ENCODE peak calls at places on chromosomes 3 and 15, in five cellular contexts. One of them, this sample, is unnamed.

GRCh38 chr3:126360714-126361060 is 3.5 kb upstream of the KLF15 start:
- DNase-seq in tibial artery: peak
- DNase-seq in coronary artery: no peak
- DNase-seq in right cardiac atrium: no peak
- DNase-seq in bronchial epithelial cell: no peak
- DNase-seq in this sample: no peak

GRCh38 chr3:88773766-88774165 is 333.7 kb upstream of the EPHA3 start:
- DNase-seq in right cardiac atrium: no peak
- DNase-seq in bronchial epithelial cell: peak
- DNase-seq in tibial artery: no peak
- DNase-seq in coronary artery: no peak
- DNase-seq in this sample: no peak

GRCh38 chr15:80167936-80168335 is 15.1 kb downstream of the FAH start:
- DNase-seq in bronchial epithelial cell: no peak
- DNase-seq in coronary artery: no peak
- DNase-seq in right cardiac atrium: no peak
- DNase-seq in tibial artery: no peak
- DNase-seq in this sample: no peak

GRCh38 chr15:36479200-36479896 is 100.1 kb upstream of the CDIN1 start:
- DNase-seq in right cardiac atrium: no peak
- DNase-seq in tibial artery: no peak
- DNase-seq in bronchial epithelial cell: peak
- DNase-seq in coronary artery: no peak
- DNase-seq in this sample: no peak

GRCh38 chr3:32951410-32951811 is at the start of gene CCR4:
- DNase-seq in right cardiac atrium: no peak
- DNase-seq in coronary artery: no peak
- DNase-seq in tibial artery: no peak
- DNase-seq in bronchial epithelial cell: no peak
- DNase-seq in this sample: no peak

GRCh38 chr3:132180337-132180791 is 136.8 kb upstream of the ACP3 start:
- DNase-seq in right cardiac atrium: no peak
- DNase-seq in bronchial epithelial cell: peak
- DNase-seq in coronary artery: no peak
- DNase-seq in tibial artery: no peak
- DNase-seq in this sample: peak

GRCh38 chr3:114120211-114120610 is 58.6 kb downstream of the DRD3 start:
- DNase-seq in tibial artery: no peak
- DNase-seq in bronchial epithelial cell: no peak
- DNase-seq in right cardiac atrium: no peak
- DNase-seq in coronary artery: no peak
- DNase-seq in this sample: no peak

GRCh38 chr3:140568842-140569520 is 108.9 kb upstream of the TRIM42 start:
- DNase-seq in tibial artery: no peak
- DNase-seq in bronchial epithelial cell: no peak
- DNase-seq in right cardiac atrium: peak
- DNase-seq in coronary artery: no peak
- DNase-seq in this sample: peak

GRCh38 chr3:14175383-14176037 is 2.9 kb downstream of the XPC start:
- DNase-seq in bronchial epithelial cell: no peak
- DNase-seq in tibial artery: no peak
- DNase-seq in coronary artery: no peak
- DNase-seq in right cardiac atrium: no peak
- DNase-seq in this sample: no peak

GRCh38 chr3:111733856-111734255 is 125.2 kb upstream of the PHLDB2 start:
- DNase-seq in tibial artery: no peak
- DNase-seq in bronchial epithelial cell: no peak
- DNase-seq in right cardiac atrium: no peak
- DNase-seq in coronary artery: no peak
- DNase-seq in this sample: no peak

GRCh38 chr3:46542801-46543201 is 23.3 kb downstream of the LRRC2 start:
- DNase-seq in right cardiac atrium: no peak
- DNase-seq in tibial artery: no peak
- DNase-seq in coronary artery: no peak
- DNase-seq in bronchial epithelial cell: no peak
- DNase-seq in this sample: peak

GRCh38 chr3:28328188-28329151 is 20.1 kb upstream of the ZCWPW2 start:
- DNase-seq in coronary artery: no peak
- DNase-seq in right cardiac atrium: no peak
- DNase-seq in tibial artery: no peak
- DNase-seq in bronchial epithelial cell: peak
- DNase-seq in this sample: no peak

GRCh38 chr3:38327335-38328009 is 19.1 kb upstream of the XYLB start:
- DNase-seq in right cardiac atrium: no peak
- DNase-seq in tibial artery: no peak
- DNase-seq in coronary artery: no peak
- DNase-seq in bronchial epithelial cell: peak
- DNase-seq in this sample: no peak

GRCh38 chr3:183229177-183229576 is 23.9 kb upstream of the B3GNT5 start:
- DNase-seq in tibial artery: no peak
- DNase-seq in right cardiac atrium: no peak
- DNase-seq in coronary artery: no peak
- DNase-seq in bronchial epithelial cell: no peak
- DNase-seq in this sample: no peak

GRCh38 chr3:151426337-151426648 is 34.6 kb downstream of the IGSF10 start:
- DNase-seq in coronary artery: no peak
- DNase-seq in right cardiac atrium: no peak
- DNase-seq in tibial artery: no peak
- DNase-seq in bronchial epithelial cell: no peak
- DNase-seq in this sample: no peak

GRCh38 chr3:172622916-172623700 is 87.8 kb downstream of the NCEH1 start:
- DNase-seq in coronary artery: no peak
- DNase-seq in right cardiac atrium: no peak
- DNase-seq in bronchial epithelial cell: peak
- DNase-seq in tibial artery: no peak
- DNase-seq in this sample: peak

GRCh38 chr3:1082024-1082633 is 10.7 kb upstream of the CNTN6 start:
- DNase-seq in bronchial epithelial cell: peak
- DNase-seq in tibial artery: peak
- DNase-seq in coronary artery: no peak
- DNase-seq in right cardiac atrium: peak
- DNase-seq in this sample: peak

GRCh38 chr3:42819351-42819965 is 10.2 kb downstream of the ACKR2 start:
- DNase-seq in coronary artery: no peak
- DNase-seq in right cardiac atrium: no peak
- DNase-seq in tibial artery: no peak
- DNase-seq in bronchial epithelial cell: peak
- DNase-seq in this sample: peak

GRCh38 chr3:176275113-176275512 is 922.2 kb downstream of the TBL1XR1 start:
- DNase-seq in tibial artery: no peak
- DNase-seq in right cardiac atrium: no peak
- DNase-seq in coronary artery: no peak
- DNase-seq in bronchial epithelial cell: no peak
- DNase-seq in this sample: no peak

GRCh38 chr15:52071570-52071969 is 41.0 kb downstream of the BCL2L10 start:
- DNase-seq in right cardiac atrium: no peak
- DNase-seq in bronchial epithelial cell: peak
- DNase-seq in tibial artery: no peak
- DNase-seq in coronary artery: no peak
- DNase-seq in this sample: peak

GRCh38 chr3:29447946-29448632 is 167.2 kb downstream of the RBMS3 start:
- DNase-seq in tibial artery: no peak
- DNase-seq in right cardiac atrium: no peak
- DNase-seq in bronchial epithelial cell: peak
- DNase-seq in coronary artery: no peak
- DNase-seq in this sample: no peak

GRCh38 chr3:169020371-169020770 is 643.1 kb downstream of the MECOM start:
- DNase-seq in right cardiac atrium: no peak
- DNase-seq in tibial artery: no peak
- DNase-seq in coronary artery: no peak
- DNase-seq in bronchial epithelial cell: peak
- DNase-seq in this sample: no peak

GRCh38 chr15:83697716-83698115 is 43.8 kb downstream of the ADAMTSL3 start:
- DNase-seq in bronchial epithelial cell: no peak
- DNase-seq in coronary artery: no peak
- DNase-seq in tibial artery: no peak
- DNase-seq in right cardiac atrium: no peak
- DNase-seq in this sample: no peak

GRCh38 chr3:125186261-125186770 is 26.2 kb downstream of the SLC12A8 start:
- DNase-seq in right cardiac atrium: no peak
- DNase-seq in bronchial epithelial cell: no peak
- DNase-seq in coronary artery: no peak
- DNase-seq in tibial artery: no peak
- DNase-seq in this sample: peak

GRCh38 chr15:50907866-50908208 is 646 bp upstream of the AP4E1 start:
- DNase-seq in bronchial epithelial cell: peak
- DNase-seq in tibial artery: no peak
- DNase-seq in coronary artery: no peak
- DNase-seq in right cardiac atrium: no peak
- DNase-seq in this sample: peak

GRCh38 chr3:56940331-56940730 is 120.1 kb upstream of the SPATA12 start:
- DNase-seq in tibial artery: no peak
- DNase-seq in right cardiac atrium: no peak
- DNase-seq in coronary artery: no peak
- DNase-seq in bronchial epithelial cell: no peak
- DNase-seq in this sample: no peak

GRCh38 chr15:87626835-87627234 is 629.7 kb downstream of the NTRK3 start:
- DNase-seq in coronary artery: no peak
- DNase-seq in bronchial epithelial cell: no peak
- DNase-seq in tibial artery: no peak
- DNase-seq in right cardiac atrium: no peak
- DNase-seq in this sample: no peak

GRCh38 chr3:177781686-177782161 is 584.4 kb upstream of the TBL1XR1 start:
- DNase-seq in right cardiac atrium: peak
- DNase-seq in coronary artery: peak
- DNase-seq in tibial artery: peak
- DNase-seq in bronchial epithelial cell: no peak
- DNase-seq in this sample: peak

GRCh38 chr3:31634485-31634884 is 101.8 kb downstream of the STT3B start:
- DNase-seq in coronary artery: no peak
- DNase-seq in tibial artery: no peak
- DNase-seq in right cardiac atrium: no peak
- DNase-seq in bronchial epithelial cell: peak
- DNase-seq in this sample: no peak

GRCh38 chr15:100372695-100373036 is 30.9 kb upstream of the ADAMTS17 start:
- DNase-seq in right cardiac atrium: peak
- DNase-seq in tibial artery: no peak
- DNase-seq in coronary artery: no peak
- DNase-seq in bronchial epithelial cell: no peak
- DNase-seq in this sample: no peak

GRCh38 chr15:100373037-100373896 is 31.5 kb upstream of the ADAMTS17 start:
- DNase-seq in tibial artery: no peak
- DNase-seq in coronary artery: no peak
- DNase-seq in bronchial epithelial cell: peak
- DNase-seq in right cardiac atrium: peak
- DNase-seq in this sample: no peak

GRCh38 chr15:100373942-100374341 is 32.2 kb upstream of the ADAMTS17 start:
- DNase-seq in bronchial epithelial cell: no peak
- DNase-seq in right cardiac atrium: no peak
- DNase-seq in tibial artery: no peak
- DNase-seq in coronary artery: no peak
- DNase-seq in this sample: no peak
- H3K4me3 ChIP-seq in bronchial epithelial cell: no peak
- H3K4me3 ChIP-seq in right cardiac atrium: peak
- H3K4me3 ChIP-seq in tibial artery: peak
- H3K4me3 ChIP-seq in coronary artery: peak
- H3K4me3 ChIP-seq in this sample: no peak

DNA sequence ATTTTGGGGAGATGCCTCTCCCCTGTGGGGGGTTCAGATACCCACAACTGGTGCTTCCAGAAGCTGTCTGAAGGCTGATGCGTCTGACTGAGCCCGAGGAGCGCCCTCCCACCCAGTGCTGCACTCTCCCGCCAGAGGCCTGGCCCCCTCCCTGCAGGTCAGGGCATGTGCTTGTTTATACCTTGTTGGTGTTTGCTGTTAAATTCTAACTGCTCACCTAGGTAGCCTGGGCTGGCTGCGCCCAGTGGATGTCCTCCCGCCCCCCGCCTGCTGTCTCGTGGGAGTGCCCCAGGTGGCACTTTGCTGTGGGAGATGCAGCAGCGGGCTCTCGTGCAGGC is 12.9 kb downstream of the KLF13 start:
- DNase-seq in tibial artery: no peak
- DNase-seq in coronary artery: no peak
- DNase-seq in bronchial epithelial cell: no peak
- DNase-seq in right cardiac atrium: peak
- DNase-seq in this sample: no peak
- H3K4me3 ChIP-seq in tibial artery: no peak
- H3K4me3 ChIP-seq in coronary artery: peak
- H3K4me3 ChIP-seq in bronchial epithelial cell: no peak
- H3K4me3 ChIP-seq in right cardiac atrium: no peak
- H3K4me3 ChIP-seq in this sample: no peak

DNA sequence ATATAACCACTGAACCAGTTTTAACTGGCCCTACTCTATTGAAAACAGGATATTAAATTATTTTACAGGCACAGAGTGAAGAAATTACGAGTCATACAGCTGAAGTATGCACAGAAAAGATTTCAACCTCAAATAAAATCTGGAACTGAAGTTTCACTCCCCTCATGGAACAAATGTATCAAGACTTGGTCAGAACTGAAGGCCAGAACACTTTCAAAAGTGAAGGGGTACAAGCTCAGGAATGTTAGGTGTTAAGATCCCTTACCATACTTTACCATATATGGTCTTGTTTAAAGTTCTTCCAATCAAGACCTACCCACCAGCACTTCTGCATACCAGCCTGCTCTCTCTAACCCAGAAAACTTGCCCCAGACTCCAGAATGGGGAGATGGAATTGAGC is 59.8 kb downstream of the OXSM start:
- DNase-seq in tibial artery: no peak
- DNase-seq in right cardiac atrium: no peak
- DNase-seq in coronary artery: no peak
- DNase-seq in bronchial epithelial cell: peak
- DNase-seq in this sample: no peak
- H3K4me3 ChIP-seq in tibial artery: no peak
- H3K4me3 ChIP-seq in right cardiac atrium: no peak
- H3K4me3 ChIP-seq in coronary artery: no peak
- H3K4me3 ChIP-seq in bronchial epithelial cell: no peak
- H3K4me3 ChIP-seq in this sample: no peak

GRCh38 chr15:73996267-73996666 is 1.8 kb downstream of the PML start:
- DNase-seq in tibial artery: no peak
- DNase-seq in coronary artery: no peak
- DNase-seq in bronchial epithelial cell: no peak
- DNase-seq in right cardiac atrium: no peak
- DNase-seq in this sample: no peak

GRCh38 chr15:73996939-73997338 is 2.4 kb downstream of the PML start:
- DNase-seq in bronchial epithelial cell: no peak
- DNase-seq in right cardiac atrium: no peak
- DNase-seq in tibial artery: no peak
- DNase-seq in coronary artery: no peak
- DNase-seq in this sample: no peak

GRCh38 chr15:73994912-73995622 is 551 bp downstream of the PML start:
- DNase-seq in bronchial epithelial cell: no peak
- DNase-seq in right cardiac atrium: peak
- DNase-seq in coronary artery: no peak
- DNase-seq in tibial artery: no peak
- DNase-seq in this sample: peak

GRCh38 chr15:73994419-73994883 is at the start of gene PML:
- DNase-seq in right cardiac atrium: peak
- DNase-seq in bronchial epithelial cell: peak
- DNase-seq in coronary artery: peak
- DNase-seq in tibial artery: peak
- DNase-seq in this sample: peak

DNA sequence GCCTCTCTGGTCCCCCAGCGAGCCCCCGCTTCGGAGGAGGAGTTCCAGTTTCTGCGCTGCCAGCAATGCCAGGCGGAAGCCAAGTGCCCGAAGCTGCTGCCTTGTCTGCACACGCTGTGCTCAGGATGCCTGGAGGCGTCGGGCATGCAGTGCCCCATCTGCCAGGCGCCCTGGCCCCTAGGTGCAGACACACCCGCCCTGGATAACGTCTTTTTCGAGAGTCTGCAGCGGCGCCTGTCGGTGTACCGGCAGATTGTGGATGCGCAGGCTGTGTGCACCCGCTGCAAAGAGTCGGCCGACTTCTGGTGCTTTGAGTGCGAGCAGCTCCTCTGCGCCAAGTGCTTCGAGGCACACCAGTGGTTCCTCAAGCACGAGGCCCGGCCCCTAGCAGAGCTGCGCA is 3.5 kb downstream of the PML start:
- DNase-seq in coronary artery: no peak
- DNase-seq in right cardiac atrium: peak
- DNase-seq in bronchial epithelial cell: no peak
- DNase-seq in tibial artery: no peak
- DNase-seq in this sample: no peak
- H3K4me3 ChIP-seq in coronary artery: peak
- H3K4me3 ChIP-seq in right cardiac atrium: no peak
- H3K4me3 ChIP-seq in bronchial epithelial cell: no peak
- H3K4me3 ChIP-seq in tibial artery: no peak
- H3K4me3 ChIP-seq in this sample: no peak

This sample was measured in thyroid gland.